ENCODE peak calls at places on chromosomes 13 and 19, in four cellular contexts. U, I, D and A are unnamed samples.

GRCh38 chr19:42965204-42965603 is 28.2 kb upstream of the PSG7 start:
- DNase-seq in I (no peak), U (no peak), D (no peak), A (no peak)

GRCh38 chr13:68439821-68440220 is 1209.7 kb upstream of the PCDH9 start:
- DNase-seq in U (no peak), I (no peak), D (peak; percentile 57), A (no peak)

GRCh38 chr13:63088226-63088625 is 1672.6 kb upstream of the PCDH20 start:
- DNase-seq in D (peak; percentile 33), I (no peak), U (no peak), A (no peak)

GRCh38 chr19:43768273-43769050 is 12.3 kb downstream of the KCNN4 start:
- DNase-seq in I (peak; percentile 81), D (no peak), U (no peak), A (no peak)

GRCh38 chr19:27851543-27852060 is 1361.3 kb downstream of the UQCRFS1 start:
- DNase-seq in D (no peak), I (no peak), U (no peak), A (no peak)

GRCh38 chr19:13974073-13974472 is 21.8 kb downstream of the DCAF15 start:
- DNase-seq in D (no peak), U (peak; percentile 28), I (no peak), A (peak; percentile 91)

GRCh38 chr13:92187378-92187989 is 789.1 kb downstream of the GPC5 start:
- DNase-seq in U (no peak), I (no peak), D (peak; percentile 62), A (no peak)

GRCh38 chr19:40801449-40802299 is 2.7 kb downstream of the EGLN2 start:
- DNase-seq in I (no peak), U (no peak), D (no peak), A (no peak)

GRCh38 chr19:3565177-3565576 is 7.6 kb upstream of the HMG20B start:
- DNase-seq in I (no peak), D (no peak), U (no peak), A (no peak)

GRCh38 chr19:10095948-10096614 is 6.4 kb downstream of the ANGPTL6 start:
- DNase-seq in I (peak; percentile 85), D (peak; percentile 89), U (peak; percentile 88), A (peak; percentile 85)

GRCh38 chr19:32676186-32676894 is 692 bp downstream of the RGS9BP start:
- DNase-seq in D (no peak), I (no peak), U (no peak), A (no peak)

GRCh38 chr13:44471686-44472085 is 98.1 kb downstream of the SERP2 start:
- DNase-seq in U (no peak), I (no peak), D (peak; percentile 28), A (no peak)

GRCh38 chr13:34833562-34834182 is 108.4 kb upstream of the NBEA start:
- DNase-seq in I (no peak), U (no peak), D (no peak), A (no peak)

GRCh38 chr19:49469828-49470614 is 4.0 kb upstream of the FLT3LG start:
- DNase-seq in U (peak; percentile 70), D (no peak), I (no peak), A (no peak)

GRCh38 chr19:410243-410781 is 1.4 kb upstream of the C2CD4C start:
- DNase-seq in D (no peak), U (no peak), I (peak; percentile 10), A (no peak)

GRCh38 chr13:102892504-102892903 is 46.7 kb downstream of the ERCC5 start:
- DNase-seq in U (no peak), I (no peak), D (no peak), A (no peak)

GRCh38 chr19:12840091-12841079 is 2.1 kb downstream of the MAST1 start:
- DNase-seq in U (no peak), I (peak; percentile 83), D (peak; percentile 62), A (peak; percentile 93)

GRCh38 chr13:112820318-112820717 is 130.5 kb downstream of the ATP11A start:
- DNase-seq in D (no peak), I (no peak), U (no peak), A (no peak)

GRCh38 chr13:47066261-47066660 is 169.4 kb upstream of the HTR2A start:
- DNase-seq in D (no peak), I (no peak), U (no peak), A (no peak)

GRCh38 chr13:109940637-109941036 is 154.3 kb upstream of the IRS2 start:
- DNase-seq in D (no peak), I (no peak), U (no peak), A (no peak)